ENCODE peak calls at places on chromosomes 11 and 22, in four cellular contexts. One of them, this sample, is unnamed.

GRCh38 chr11:65126624-65127274 is 4.6 kb downstream of the MRPL49 start:
- DNase-seq in right cardiac atrium: no peak
- DNase-seq in heart left ventricle: no peak
- DNase-seq in lower lobe of right lung: no peak
- DNase-seq in this sample: no peak

GRCh38 chr11:108538022-108538424 is 39.8 kb upstream of the POGLUT3 start:
- DNase-seq in heart left ventricle: no peak
- DNase-seq in right cardiac atrium: no peak
- DNase-seq in lower lobe of right lung: peak; percentile 75
- DNase-seq in this sample: no peak

GRCh38 chr22:32411388-32411787 is 659 bp downstream of the RTCB start:
- DNase-seq in right cardiac atrium: no peak
- DNase-seq in lower lobe of right lung: no peak
- DNase-seq in heart left ventricle: no peak
- DNase-seq in this sample: peak; percentile 14

GRCh38 chr11:116148056-116148455 is 624.7 kb downstream of the BUD13 start:
- DNase-seq in right cardiac atrium: no peak
- DNase-seq in heart left ventricle: no peak
- DNase-seq in lower lobe of right lung: no peak
- DNase-seq in this sample: no peak

GRCh38 chr11:122189259-122189658 is 73.2 kb upstream of the BLID start:
- DNase-seq in heart left ventricle: no peak
- DNase-seq in right cardiac atrium: no peak
- DNase-seq in lower lobe of right lung: no peak
- DNase-seq in this sample: peak; percentile 92

GRCh38 chr22:42769574-42770447 is 49.1 kb upstream of the A4GALT start:
- DNase-seq in right cardiac atrium: peak; percentile 88
- DNase-seq in lower lobe of right lung: peak; percentile 65
- DNase-seq in heart left ventricle: peak; percentile 46
- DNase-seq in this sample: peak; percentile 90

GRCh38 chr22:22184277-22184807 is 60.2 kb upstream of the VPREB1 start:
- DNase-seq in right cardiac atrium: no peak
- DNase-seq in lower lobe of right lung: no peak
- DNase-seq in heart left ventricle: no peak
- DNase-seq in this sample: no peak

GRCh38 chr22:22342697-22343602 is 98.4 kb downstream of the VPREB1 start:
- DNase-seq in lower lobe of right lung: peak; percentile 68
- DNase-seq in right cardiac atrium: peak; percentile 76
- DNase-seq in heart left ventricle: no peak
- DNase-seq in this sample: no peak

GRCh38 chr11:15941206-15941770 is 415.1 kb downstream of the SOX6 start:
- DNase-seq in heart left ventricle: peak; percentile 30
- DNase-seq in lower lobe of right lung: no peak
- DNase-seq in right cardiac atrium: peak; percentile 62
- DNase-seq in this sample: no peak

GRCh38 chr22:49588739-49589138 is 238.9 kb downstream of the BRD1 start:
- DNase-seq in heart left ventricle: peak; percentile 11
- DNase-seq in right cardiac atrium: no peak
- DNase-seq in lower lobe of right lung: peak; percentile 41
- DNase-seq in this sample: no peak

GRCh38 chr22:21450320-21450831 is 16.8 kb upstream of the TMEM191C start:
- DNase-seq in right cardiac atrium: peak; percentile 18
- DNase-seq in heart left ventricle: peak; percentile 6
- DNase-seq in lower lobe of right lung: peak; percentile 44
- DNase-seq in this sample: no peak

GRCh38 chr11:1714908-1715885 is 18.2 kb downstream of the KRTAP5-6 start:
- DNase-seq in heart left ventricle: peak; percentile 58
- DNase-seq in lower lobe of right lung: no peak
- DNase-seq in right cardiac atrium: peak; percentile 57
- DNase-seq in this sample: no peak

GRCh38 chr11:101439488-101439887 is 144.3 kb downstream of the TRPC6 start:
- DNase-seq in heart left ventricle: no peak
- DNase-seq in lower lobe of right lung: no peak
- DNase-seq in right cardiac atrium: no peak
- DNase-seq in this sample: no peak

GRCh38 chr11:122756417-122756816 is 81.9 kb upstream of the CRTAM start:
- DNase-seq in right cardiac atrium: peak; percentile 58
- DNase-seq in lower lobe of right lung: peak; percentile 78
- DNase-seq in heart left ventricle: peak; percentile 40
- DNase-seq in this sample: no peak

GRCh38 chr22:19568337-19569311 is 44.4 kb upstream of the CLDN5 start:
- DNase-seq in heart left ventricle: no peak
- DNase-seq in lower lobe of right lung: no peak
- DNase-seq in right cardiac atrium: no peak
- DNase-seq in this sample: peak; percentile 82

GRCh38 chr11:134522782-134523570 is 110.9 kb upstream of the B3GAT1 start:
- DNase-seq in lower lobe of right lung: peak; percentile 15
- DNase-seq in heart left ventricle: no peak
- DNase-seq in right cardiac atrium: no peak
- DNase-seq in this sample: no peak

GRCh38 chr11:83818349-83818748 is 532.2 kb upstream of the CCDC90B start:
- DNase-seq in right cardiac atrium: no peak
- DNase-seq in heart left ventricle: no peak
- DNase-seq in lower lobe of right lung: no peak
- DNase-seq in this sample: peak; percentile 24

GRCh38 chr11:128451651-128452470 is 135.5 kb downstream of the ETS1 start:
- DNase-seq in heart left ventricle: peak; percentile 69
- DNase-seq in right cardiac atrium: peak; percentile 92
- DNase-seq in lower lobe of right lung: peak; percentile 74
- DNase-seq in this sample: peak; percentile 57

GRCh38 chr11:67071420-67072284 is 15.0 kb downstream of the RHOD start:
- DNase-seq in lower lobe of right lung: peak; percentile 89
- DNase-seq in right cardiac atrium: peak; percentile 93
- DNase-seq in heart left ventricle: peak; percentile 71
- DNase-seq in this sample: peak; percentile 71

GRCh38 chr11:115504279-115505158 is at the start of gene CADM1:
- DNase-seq in right cardiac atrium: peak; percentile 97
- DNase-seq in heart left ventricle: peak; percentile 93
- DNase-seq in lower lobe of right lung: peak; percentile 96
- DNase-seq in this sample: peak; percentile 38

GRCh38 chr11:66871521-66871901 is 14.6 kb downstream of the LRFN4 start:
- DNase-seq in heart left ventricle: no peak
- DNase-seq in right cardiac atrium: no peak
- DNase-seq in lower lobe of right lung: no peak
- DNase-seq in this sample: no peak

GRCh38 chr11:115290479-115291390 is 213.5 kb downstream of the CADM1 start:
- DNase-seq in lower lobe of right lung: no peak
- DNase-seq in heart left ventricle: no peak
- DNase-seq in right cardiac atrium: no peak
- DNase-seq in this sample: no peak

GRCh38 chr11:6315811-6316425 is 4.4 kb downstream of the CAVIN3 start:
- DNase-seq in lower lobe of right lung: peak; percentile 65
- DNase-seq in heart left ventricle: peak; percentile 56
- DNase-seq in right cardiac atrium: peak; percentile 85
- DNase-seq in this sample: peak; percentile 57

GRCh38 chr22:25452116-25452700 is 112.3 kb upstream of the GRK3 start:
- DNase-seq in lower lobe of right lung: no peak
- DNase-seq in right cardiac atrium: no peak
- DNase-seq in heart left ventricle: no peak
- DNase-seq in this sample: no peak

GRCh38 chr11:13033760-13034533 is 24.8 kb downstream of the RASSF10 start:
- DNase-seq in right cardiac atrium: no peak
- DNase-seq in lower lobe of right lung: no peak
- DNase-seq in heart left ventricle: no peak
- DNase-seq in this sample: no peak

GRCh38 chr22:26701323-26701722 is 43.9 kb downstream of the MIAT start:
- DNase-seq in lower lobe of right lung: no peak
- DNase-seq in right cardiac atrium: no peak
- DNase-seq in heart left ventricle: no peak
- DNase-seq in this sample: no peak

GRCh38 chr11:70731670-70732492 is 333.6 kb downstream of the CTTN start:
- DNase-seq in lower lobe of right lung: peak; percentile 24
- DNase-seq in heart left ventricle: no peak
- DNase-seq in right cardiac atrium: peak; percentile 6
- DNase-seq in this sample: no peak

GRCh38 chr11:46210856-46211255 is 66.6 kb upstream of the CREB3L1 start:
- DNase-seq in right cardiac atrium: no peak
- DNase-seq in lower lobe of right lung: no peak
- DNase-seq in heart left ventricle: no peak
- DNase-seq in this sample: no peak

GRCh38 chr11:8056810-8057463 is 24.1 kb upstream of the TUB start:
- DNase-seq in heart left ventricle: no peak
- DNase-seq in right cardiac atrium: peak; percentile 87
- DNase-seq in lower lobe of right lung: no peak
- DNase-seq in this sample: no peak

GRCh38 chr22:19762315-19763140 is 1.9 kb downstream of the TBX1 start:
- DNase-seq in right cardiac atrium: peak; percentile 28
- DNase-seq in lower lobe of right lung: no peak
- DNase-seq in heart left ventricle: no peak
- DNase-seq in this sample: no peak

GRCh38 chr22:19974935-19975706 is 33.5 kb upstream of the TXNRD2 start:
- DNase-seq in heart left ventricle: no peak
- DNase-seq in lower lobe of right lung: no peak
- DNase-seq in right cardiac atrium: no peak
- DNase-seq in this sample: no peak

GRCh38 chr11:5690216-5690615 is 626 bp downstream of the TRIM22 start:
- DNase-seq in right cardiac atrium: peak; percentile 47
- DNase-seq in lower lobe of right lung: no peak
- DNase-seq in heart left ventricle: peak; percentile 27
- DNase-seq in this sample: peak; percentile 29

GRCh38 chr22:47067331-47067890 is 305.0 kb downstream of the TBC1D22A start:
- DNase-seq in right cardiac atrium: no peak
- DNase-seq in heart left ventricle: no peak
- DNase-seq in lower lobe of right lung: no peak
- DNase-seq in this sample: no peak

GRCh38 chr11:13875643-13876042 is 86.9 kb upstream of the SPON1 start:
- DNase-seq in lower lobe of right lung: no peak
- DNase-seq in right cardiac atrium: no peak
- DNase-seq in heart left ventricle: no peak
- DNase-seq in this sample: no peak

DNA sequence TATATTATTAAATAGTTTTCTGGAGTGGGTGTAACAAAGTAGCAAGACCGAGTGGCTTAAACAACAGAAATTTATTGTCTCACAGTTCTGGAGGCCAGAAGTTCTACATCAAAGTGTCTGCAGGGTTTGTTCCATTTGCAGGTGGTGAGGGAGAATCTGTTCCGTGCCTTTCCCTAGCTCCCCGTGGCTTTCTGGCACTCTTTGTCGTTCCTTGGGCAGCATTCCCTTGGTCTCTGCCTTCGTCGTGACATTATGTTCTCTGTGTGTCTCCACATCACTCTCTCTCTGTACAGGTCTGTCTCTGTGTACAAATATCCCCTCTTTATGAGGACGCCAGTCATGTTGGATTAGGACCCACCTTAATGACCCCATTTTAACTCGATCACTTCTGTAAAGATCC is 38.2 kb downstream of the LDLRAD3 start:
- DNase-seq in right cardiac atrium: no peak
- DNase-seq in heart left ventricle: no peak
- DNase-seq in lower lobe of right lung: no peak
- DNase-seq in this sample: no peak
- H3K27ac ChIP-seq in right cardiac atrium: peak overlapping the region; percentile 57
- H3K27ac ChIP-seq in heart left ventricle: peak overlapping the region; percentile 52
- H3K27ac ChIP-seq in lower lobe of right lung: no peak overlapping the region
- H3K27ac ChIP-seq in this sample: no peak overlapping the region

GRCh38 chr11:76266701-76267100 is 60.4 kb upstream of the WNT11 start:
- DNase-seq in right cardiac atrium: no peak
- DNase-seq in lower lobe of right lung: no peak
- DNase-seq in heart left ventricle: no peak
- DNase-seq in this sample: no peak
- H3K4me3 ChIP-seq in right cardiac atrium: no peak overlapping the region
- H3K4me3 ChIP-seq in lower lobe of right lung: no peak overlapping the region
- H3K4me3 ChIP-seq in heart left ventricle: no peak overlapping the region
- H3K4me3 ChIP-seq in this sample: no peak overlapping the region

GRCh38 chr11:104402812-104403521 is 239.0 kb upstream of the PDGFD start:
- DNase-seq in lower lobe of right lung: no peak
- DNase-seq in heart left ventricle: no peak
- DNase-seq in right cardiac atrium: no peak
- DNase-seq in this sample: no peak
- H3K27ac ChIP-seq in lower lobe of right lung: no peak overlapping the region
- H3K27ac ChIP-seq in heart left ventricle: no peak overlapping the region
- H3K27ac ChIP-seq in right cardiac atrium: no peak overlapping the region
- H3K27ac ChIP-seq in this sample: no peak overlapping the region

GRCh38 chr11:117219995-117220394 is 11.9 kb downstream of the PCSK7 start:
- DNase-seq in heart left ventricle: no peak
- DNase-seq in right cardiac atrium: no peak
- DNase-seq in lower lobe of right lung: no peak
- DNase-seq in this sample: no peak

GRCh38 chr11:117222991-117223740 is 8.7 kb downstream of the PCSK7 start:
- DNase-seq in lower lobe of right lung: no peak
- DNase-seq in right cardiac atrium: no peak
- DNase-seq in heart left ventricle: no peak
- DNase-seq in this sample: no peak

GRCh38 chr11:117220568-117220967 is 11.3 kb downstream of the PCSK7 start:
- DNase-seq in lower lobe of right lung: no peak
- DNase-seq in right cardiac atrium: peak; percentile 96
- DNase-seq in heart left ventricle: peak; percentile 79
- DNase-seq in this sample: no peak

GRCh38 chr11:117220999-117221774 is 10.7 kb downstream of the PCSK7 start:
- DNase-seq in lower lobe of right lung: no peak
- DNase-seq in right cardiac atrium: peak; percentile 86
- DNase-seq in heart left ventricle: peak; percentile 57
- DNase-seq in this sample: no peak

GRCh38 chr11:117221775-117222517 is 9.9 kb downstream of the PCSK7 start:
- DNase-seq in right cardiac atrium: peak; percentile 91
- DNase-seq in lower lobe of right lung: no peak
- DNase-seq in heart left ventricle: peak; percentile 63
- DNase-seq in this sample: no peak
- H3K4me3 ChIP-seq in right cardiac atrium: no peak overlapping the region
- H3K4me3 ChIP-seq in lower lobe of right lung: no peak overlapping the region
- H3K4me3 ChIP-seq in heart left ventricle: no peak overlapping the region
- H3K4me3 ChIP-seq in this sample: no peak overlapping the region

GRCh38 chr11:120563698-120564572 is 52.4 kb downstream of the GRIK4 start:
- DNase-seq in heart left ventricle: peak; percentile 37
- DNase-seq in right cardiac atrium: peak; percentile 83
- DNase-seq in lower lobe of right lung: no peak
- DNase-seq in this sample: no peak
- H3K27ac ChIP-seq in heart left ventricle: no peak overlapping the region
- H3K27ac ChIP-seq in right cardiac atrium: no peak overlapping the region
- H3K27ac ChIP-seq in lower lobe of right lung: peak overlapping the region; percentile 31
- H3K27ac ChIP-seq in this sample: no peak overlapping the region

DNA sequence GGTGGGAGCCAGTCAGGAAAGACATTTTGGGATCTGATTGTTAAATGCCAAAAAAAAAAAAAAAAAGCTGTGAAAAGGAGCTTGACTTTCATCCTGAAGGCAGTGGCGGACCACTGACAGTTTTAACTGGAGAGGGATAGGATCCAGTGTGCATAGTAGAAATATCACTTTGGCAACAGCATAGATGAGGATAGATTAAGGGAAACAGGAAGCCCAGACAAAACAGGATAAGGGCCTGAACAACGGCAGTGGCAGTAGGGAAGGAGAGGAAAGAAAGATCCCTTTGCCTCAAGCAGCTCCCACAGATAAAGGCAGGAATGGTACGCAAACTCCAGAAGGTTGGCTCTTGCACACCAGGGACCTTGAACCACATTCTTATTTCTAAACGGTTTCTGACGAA is 99.3 kb downstream of the GAB2 start:
- DNase-seq in lower lobe of right lung: no peak
- DNase-seq in right cardiac atrium: no peak
- DNase-seq in heart left ventricle: no peak
- DNase-seq in this sample: no peak
- H3K4me3 ChIP-seq in lower lobe of right lung: no peak overlapping the region
- H3K4me3 ChIP-seq in right cardiac atrium: no peak overlapping the region
- H3K4me3 ChIP-seq in heart left ventricle: no peak overlapping the region
- H3K4me3 ChIP-seq in this sample: no peak overlapping the region